ENCODE peak calls at places on chromosome 1, in seven cellular contexts. T, D, J, R, W, V and E are unnamed samples. For H3K9me3 and H3K36me3, the result is how much of the 10 kb centered on the place peaks cover.

GRCh38 chr1:84834419-84835064 is 58.5 kb downstream of the LPAR3 start:
- DNase-seq in D (peak), R (peak), J (no peak), T (no peak), V (no peak), W (no peak), E (no peak)

GRCh38 chr1:25771246-25772114 is 28.5 kb upstream of the SELENON start:
- DNase-seq in V (peak), J (peak), W (no peak), R (peak), D (no peak), T (no peak), E (no peak)

GRCh38 chr1:177969825-177970371 is at the start of gene SEC16B:
- DNase-seq in W (no peak), T (no peak), D (no peak), R (no peak), J (no peak), V (no peak), E (no peak)

GRCh38 chr1:21818661-21819060 is 6.6 kb downstream of the LDLRAD2 start:
- DNase-seq in T (no peak), J (peak), V (peak), W (no peak), D (peak), R (no peak), E (peak)

GRCh38 chr1:34739613-34740012 is 15.2 kb upstream of the GJB5 start:
- DNase-seq in T (no peak), V (no peak), R (no peak), W (no peak), D (no peak), J (no peak), E (no peak)

GRCh38 chr1:162625624-162626023 is 6.6 kb upstream of the DDR2 start:
- DNase-seq in D (no peak), R (no peak), J (no peak), W (no peak), T (no peak), V (no peak), E (no peak)

GRCh38 chr1:61184035-61184713 is 101.8 kb downstream of the NFIA start:
- DNase-seq in V (peak), R (peak), J (peak), T (peak), W (peak), D (peak), E (peak)

GRCh38 chr1:151326619-151327222 is 495 bp downstream of the PI4KB start:
- DNase-seq in W (peak), R (no peak), T (no peak), D (peak), J (peak), V (no peak), E (no peak)

GRCh38 chr1:179798213-179798863 is 55.2 kb downstream of the FAM163A start:
- DNase-seq in V (no peak), W (peak), D (no peak), R (no peak), T (no peak), J (no peak), E (no peak)

GRCh38 chr1:6490181-6491075 is 1.0 kb downstream of the PLEKHG5 start:
- DNase-seq in D (peak), W (no peak), T (peak), J (peak), R (peak), V (peak), E (peak)

GRCh38 chr1:172671591-172671990 is 12.7 kb downstream of the FASLG start:
- DNase-seq in J (no peak), V (no peak), D (peak), W (no peak), R (peak), T (no peak), E (no peak)

GRCh38 chr1:16915627-16915973 is 6.1 kb upstream of the CROCC start:
- DNase-seq in T (peak), W (no peak), D (peak), R (no peak), V (no peak), J (no peak), E (no peak)

GRCh38 chr1:168521391-168522000 is 22.3 kb downstream of the XCL2 start:
- DNase-seq in W (no peak), V (no peak), D (no peak), T (no peak), J (no peak), R (no peak), E (no peak)

GRCh38 chr1:165787741-165788140 is 19.1 kb upstream of the TMCO1 start:
- DNase-seq in J (no peak), D (peak), T (no peak), R (no peak), W (no peak), V (no peak), E (no peak)

GRCh38 chr1:91783423-91784162 is 102.4 kb downstream of the TGFBR3 start:
- DNase-seq in D (peak), T (no peak), R (peak), V (no peak), W (no peak), J (no peak), E (no peak)

GRCh38 chr1:54459714-54460113 is 53.5 kb upstream of the SSBP3 start:
- DNase-seq in W (no peak), D (no peak), T (peak), R (no peak), J (no peak), V (no peak), E (peak)

GRCh38 chr1:99004270-99005141 is at the start of gene PLPPR5:
- DNase-seq in J (peak), W (no peak), V (peak), R (peak), D (peak), T (no peak), E (peak)

DNA sequence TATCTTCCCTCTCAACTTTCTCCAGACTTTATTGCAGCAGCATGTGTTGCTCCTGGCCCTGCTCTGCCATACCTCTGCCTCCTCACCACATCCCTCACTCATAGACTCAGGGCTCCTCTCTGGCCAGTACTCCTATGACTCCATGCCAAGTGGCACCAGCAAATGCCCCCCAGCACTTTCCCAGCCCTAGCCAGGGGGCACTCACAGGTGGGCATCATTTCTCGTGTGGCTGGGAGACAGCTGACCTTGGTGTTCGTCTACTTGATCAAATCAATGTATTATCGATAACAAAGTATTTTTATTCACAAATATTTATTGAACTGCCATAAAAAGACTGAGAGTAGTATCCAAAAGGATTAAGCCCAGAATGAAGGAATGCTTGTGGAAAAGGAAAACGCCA is 418.2 kb downstream of the FAM72C start:
- DNase-seq in J (no peak), W (no peak), D (no peak), V (no peak), R (no peak), T (no peak), E (no peak)
- H3K9me3 ChIP-seq in J (under half), W (under half), D (under half), V (under half), R (under half), T (under half), E (under half)

DNA sequence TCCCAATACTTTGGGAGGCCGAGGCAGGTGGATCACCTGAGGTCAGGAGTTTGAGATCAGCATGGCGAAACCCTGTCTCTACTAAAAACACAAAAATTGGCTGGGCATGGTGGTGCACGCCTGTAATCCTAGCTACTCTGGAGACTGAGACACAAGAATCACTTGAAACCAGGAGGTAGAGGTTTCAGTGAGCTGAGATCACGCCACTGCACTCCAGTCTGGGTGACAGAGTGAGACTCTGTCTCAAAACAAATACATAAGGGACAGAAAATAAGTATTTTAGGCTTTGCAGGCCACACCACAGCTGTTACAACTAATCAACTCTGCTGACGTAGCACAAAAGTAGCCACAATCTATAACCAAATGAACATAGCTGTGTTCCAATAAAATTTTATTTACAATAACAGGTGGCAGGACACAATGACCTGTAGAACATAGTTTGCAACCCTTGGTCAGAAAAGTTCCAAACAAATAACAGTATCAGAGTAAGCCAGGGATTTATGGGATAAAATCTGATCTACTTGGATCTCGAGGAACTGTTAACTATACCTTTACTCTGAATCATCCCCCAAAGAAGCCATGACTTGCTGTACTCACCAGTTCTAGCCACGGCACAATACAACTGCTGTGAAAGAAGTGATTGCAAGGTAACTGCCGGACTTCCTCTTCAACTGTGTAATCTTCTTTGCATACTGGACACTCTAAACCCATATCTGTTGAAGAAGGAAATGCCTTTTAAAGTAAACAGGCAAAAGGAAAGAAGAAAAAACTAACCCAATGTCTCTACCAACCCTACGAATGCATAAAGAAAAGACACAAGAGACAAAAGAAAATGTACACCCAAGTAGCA is 28.3 kb downstream of the CD160 start:
- DNase-seq in J (no peak), W (no peak), D (no peak), V (no peak), T (no peak), R (no peak), E (no peak)
- H3K36me3 ChIP-seq in J (half or more), W (half or more), D (under half), V (half or more), T (under half), R (under half), E (half or more)

GRCh38 chr1:213409208-213409631 is 358.2 kb downstream of the RPS6KC1 start:
- DNase-seq in T (no peak), J (no peak), V (no peak), W (no peak), R (no peak), D (no peak), E (no peak)
- H3K9me3 ChIP-seq in T (under half), J (under half), V (under half), W (under half), R (under half), D (under half), E (under half)

GRCh38 chr1:224959656-224960055 is 30.2 kb downstream of the DNAH14 start:
- DNase-seq in R (no peak), T (no peak), W (no peak), J (no peak), D (no peak), V (no peak), E (no peak)

GRCh38 chr1:224958490-224958889 is 29.0 kb downstream of the DNAH14 start:
- DNase-seq in J (no peak), V (no peak), D (no peak), R (no peak), T (no peak), W (no peak), E (no peak)

DNA sequence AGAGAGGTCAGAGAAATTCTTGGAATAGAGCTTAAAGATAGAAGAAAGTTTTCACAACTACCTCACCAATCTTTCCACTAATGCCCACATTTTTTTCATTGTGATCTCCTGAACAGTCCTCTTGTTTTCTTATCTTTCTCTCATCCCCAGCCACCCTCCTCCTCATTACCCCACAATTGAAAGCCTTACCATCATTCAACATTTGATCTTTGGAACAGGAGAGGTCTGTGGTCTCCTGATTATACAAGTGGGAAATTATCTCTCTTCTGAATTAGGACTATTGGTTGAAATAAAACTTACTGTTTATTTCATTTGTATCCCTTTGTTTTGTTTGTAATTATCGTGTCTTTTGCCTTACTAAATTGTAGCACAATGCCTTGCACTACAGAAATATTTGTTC is 29.6 kb downstream of the DNAH14 start:
- DNase-seq in D (no peak), V (no peak), T (no peak), R (no peak), W (no peak), J (no peak), E (no peak)
- H3K36me3 ChIP-seq in D (under half), V (under half), T (under half), R (under half), W (under half), J (under half), E (under half)

GRCh38 chr1:248406721-248407692 is 4.2 kb downstream of the OR2T1 start:
- DNase-seq in W (no peak), D (no peak), V (no peak), J (no peak), T (no peak), R (no peak), E (no peak)

GRCh38 chr1:248402748-248403147 is at the start of gene OR2T1:
- DNase-seq in T (no peak), J (no peak), V (no peak), W (no peak), R (no peak), D (no peak), E (no peak)

DNA sequence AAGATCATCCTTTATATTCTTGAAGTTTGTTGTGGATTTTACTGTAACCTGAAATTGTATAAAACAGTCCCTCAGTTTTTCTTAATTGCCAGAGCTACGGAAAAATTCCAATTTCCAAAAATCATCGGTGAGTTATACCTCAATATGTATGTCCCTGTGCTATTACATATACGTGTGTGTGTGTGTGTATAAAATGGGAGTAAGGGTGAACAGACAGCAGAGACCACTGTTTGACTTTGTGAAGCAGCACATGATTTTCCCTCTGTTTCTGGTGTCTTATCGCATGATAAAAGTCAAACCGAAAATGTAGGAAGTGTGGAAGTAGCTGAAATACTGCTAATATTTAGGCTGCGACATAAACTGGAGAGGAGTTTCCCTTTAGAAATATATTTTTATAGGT is 1.2 kb downstream of the OR2T1 start:
- DNase-seq in D (no peak), T (no peak), W (no peak), R (no peak), J (no peak), V (no peak), E (no peak)
- H3K9me3 ChIP-seq in D (under half), T (under half), W (under half), R (under half), J (under half), V (under half), E (under half)

GRCh38 chr1:19325368-19325957 is 13.3 kb downstream of the SLC66A1 start:
- DNase-seq in D (no peak), R (no peak), W (no peak), J (no peak), V (no peak), T (no peak), E (peak)

GRCh38 chr1:19324665-19324990 is 12.5 kb downstream of the SLC66A1 start:
- DNase-seq in J (no peak), W (no peak), V (no peak), D (no peak), T (no peak), R (no peak), E (no peak)

GRCh38 chr1:19326748-19327065 is 14.6 kb downstream of the SLC66A1 start:
- DNase-seq in R (no peak), J (no peak), T (no peak), D (no peak), W (no peak), V (no peak), E (no peak)

GRCh38 chr1:19327301-19327700 is 15.2 kb downstream of the SLC66A1 start:
- DNase-seq in T (no peak), W (no peak), J (no peak), R (no peak), V (no peak), D (no peak), E (no peak)

DNA sequence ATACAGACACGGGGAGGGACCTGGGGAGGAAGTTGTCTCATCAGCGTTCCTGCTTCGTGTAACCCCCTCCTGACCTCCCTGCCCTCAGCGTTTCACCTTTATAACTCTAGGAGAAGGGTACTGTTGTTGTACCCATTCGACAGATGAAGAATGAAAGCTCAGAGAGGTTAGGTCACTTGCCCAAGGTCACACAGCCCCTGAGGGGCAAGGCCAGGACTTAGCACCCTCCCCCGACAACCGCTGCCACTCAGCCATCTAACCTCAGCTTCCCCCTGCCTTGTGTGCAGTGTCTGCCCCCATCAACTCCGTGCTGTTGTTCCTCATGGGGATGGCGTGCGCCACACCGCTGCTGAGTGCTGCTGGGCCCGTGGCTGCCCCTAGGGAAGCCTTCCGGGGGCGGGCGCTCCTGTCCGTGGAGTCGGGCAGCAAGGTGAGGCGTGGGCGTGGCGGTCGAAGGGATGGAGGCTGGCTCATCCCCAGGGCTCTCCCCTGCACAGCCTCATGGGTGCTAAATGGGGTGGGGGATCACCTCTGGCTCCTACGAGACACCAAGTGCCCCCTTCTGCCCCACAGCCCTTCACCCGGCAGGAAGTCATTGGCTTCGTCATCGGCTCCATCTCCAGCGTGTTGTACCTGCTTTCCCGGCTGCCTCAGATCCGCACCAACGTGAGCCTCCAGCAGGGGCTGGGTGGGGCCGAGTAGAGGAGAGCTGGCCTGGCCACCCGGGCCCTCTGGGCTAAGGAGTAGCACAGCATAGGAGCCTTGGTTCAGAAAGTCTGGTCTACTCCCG is 14.0 kb downstream of the SLC66A1 start:
- DNase-seq in R (no peak), W (no peak), J (no peak), T (no peak), D (no peak), V (no peak), E (no peak)
- H3K36me3 ChIP-seq in R (under half), W (half or more), J (half or more), T (under half), D (under half), V (half or more), E (under half)